ENCODE peak calls at places on chromosomes 11 and 22, in six cellular contexts. One of them, this sample, is unnamed.

GRCh38 chr11:19832166-19832750 is 119.6 kb downstream of the NAV2 start:
- DNase-seq in A673: no peak
- DNase-seq in naive thymus-derived CD4-positive, alpha-beta T cell: no peak
- DNase-seq in fibroblast of lung: no peak
- DNase-seq in CD8-positive, alpha-beta memory T cell: no peak
- DNase-seq in heart left ventricle: no peak
- DNase-seq in this sample: no peak

GRCh38 chr11:128018692-128019091 is 568.7 kb downstream of the ETS1 start:
- DNase-seq in A673: no peak
- DNase-seq in naive thymus-derived CD4-positive, alpha-beta T cell: no peak
- DNase-seq in fibroblast of lung: peak; percentile 56
- DNase-seq in CD8-positive, alpha-beta memory T cell: no peak
- DNase-seq in heart left ventricle: no peak
- DNase-seq in this sample: no peak

GRCh38 chr11:119709638-119710346 is 19.2 kb downstream of the NECTIN1 start:
- DNase-seq in A673: peak; percentile 60
- DNase-seq in naive thymus-derived CD4-positive, alpha-beta T cell: no peak
- DNase-seq in fibroblast of lung: peak; percentile 92
- DNase-seq in CD8-positive, alpha-beta memory T cell: no peak
- DNase-seq in heart left ventricle: peak; percentile 55
- DNase-seq in this sample: peak; percentile 40

GRCh38 chr11:61626580-61627380 is 45.9 kb upstream of the SYT7 start:
- DNase-seq in A673: no peak
- DNase-seq in naive thymus-derived CD4-positive, alpha-beta T cell: no peak
- DNase-seq in fibroblast of lung: peak; percentile 45
- DNase-seq in CD8-positive, alpha-beta memory T cell: no peak
- DNase-seq in heart left ventricle: no peak
- DNase-seq in this sample: peak; percentile 83

GRCh38 chr11:5246772-5247478 is 2.7 kb downstream of the HBG1 start:
- DNase-seq in A673: no peak
- DNase-seq in naive thymus-derived CD4-positive, alpha-beta T cell: no peak
- DNase-seq in fibroblast of lung: no peak
- DNase-seq in CD8-positive, alpha-beta memory T cell: no peak
- DNase-seq in heart left ventricle: no peak
- DNase-seq in this sample: no peak

GRCh38 chr11:62123669-62124185 is at the start of gene INCENP:
- DNase-seq in A673: peak; percentile 100
- DNase-seq in naive thymus-derived CD4-positive, alpha-beta T cell: peak; percentile 96
- DNase-seq in fibroblast of lung: peak; percentile 98
- DNase-seq in CD8-positive, alpha-beta memory T cell: peak; percentile 92
- DNase-seq in heart left ventricle: peak; percentile 97
- DNase-seq in this sample: peak; percentile 94

GRCh38 chr11:1553808-1554594 is 18.1 kb downstream of the DUSP8 start:
- DNase-seq in A673: no peak
- DNase-seq in naive thymus-derived CD4-positive, alpha-beta T cell: no peak
- DNase-seq in fibroblast of lung: no peak
- DNase-seq in CD8-positive, alpha-beta memory T cell: no peak
- DNase-seq in heart left ventricle: peak; percentile 49
- DNase-seq in this sample: peak; percentile 88

GRCh38 chr11:1478011-1478410 is 8.6 kb downstream of the MOB2 start:
- DNase-seq in A673: no peak
- DNase-seq in naive thymus-derived CD4-positive, alpha-beta T cell: no peak
- DNase-seq in fibroblast of lung: no peak
- DNase-seq in CD8-positive, alpha-beta memory T cell: no peak
- DNase-seq in heart left ventricle: no peak
- DNase-seq in this sample: no peak

GRCh38 chr11:44622190-44622650 is 56.8 kb downstream of the CD82 start:
- DNase-seq in A673: no peak
- DNase-seq in naive thymus-derived CD4-positive, alpha-beta T cell: no peak
- DNase-seq in fibroblast of lung: no peak
- DNase-seq in CD8-positive, alpha-beta memory T cell: no peak
- DNase-seq in heart left ventricle: no peak
- DNase-seq in this sample: no peak

GRCh38 chr11:45232341-45233080 is 53.6 kb downstream of the SYT13 start:
- DNase-seq in A673: no peak
- DNase-seq in naive thymus-derived CD4-positive, alpha-beta T cell: no peak
- DNase-seq in fibroblast of lung: no peak
- DNase-seq in CD8-positive, alpha-beta memory T cell: no peak
- DNase-seq in heart left ventricle: no peak
- DNase-seq in this sample: no peak

GRCh38 chr11:26994579-26995210 is 783 bp downstream of the FIBIN start:
- DNase-seq in A673: no peak
- DNase-seq in naive thymus-derived CD4-positive, alpha-beta T cell: no peak
- DNase-seq in fibroblast of lung: no peak
- DNase-seq in CD8-positive, alpha-beta memory T cell: no peak
- DNase-seq in heart left ventricle: peak; percentile 43
- DNase-seq in this sample: no peak

GRCh38 chr11:116396332-116396731 is 376.5 kb downstream of the BUD13 start:
- DNase-seq in A673: no peak
- DNase-seq in naive thymus-derived CD4-positive, alpha-beta T cell: no peak
- DNase-seq in fibroblast of lung: no peak
- DNase-seq in CD8-positive, alpha-beta memory T cell: no peak
- DNase-seq in heart left ventricle: no peak
- DNase-seq in this sample: no peak

GRCh38 chr11:2207212-2207611 is 35.6 kb upstream of the TH start:
- DNase-seq in A673: no peak
- DNase-seq in naive thymus-derived CD4-positive, alpha-beta T cell: no peak
- DNase-seq in fibroblast of lung: no peak
- DNase-seq in CD8-positive, alpha-beta memory T cell: no peak
- DNase-seq in heart left ventricle: no peak
- DNase-seq in this sample: no peak

GRCh38 chr11:2215561-2216399 is 44.2 kb upstream of the TH start:
- DNase-seq in A673: no peak
- DNase-seq in naive thymus-derived CD4-positive, alpha-beta T cell: no peak
- DNase-seq in fibroblast of lung: no peak
- DNase-seq in CD8-positive, alpha-beta memory T cell: no peak
- DNase-seq in heart left ventricle: peak; percentile 48
- DNase-seq in this sample: peak; percentile 43

GRCh38 chr11:122954455-122954854 is 27.2 kb downstream of the BSX start:
- DNase-seq in A673: no peak
- DNase-seq in naive thymus-derived CD4-positive, alpha-beta T cell: no peak
- DNase-seq in fibroblast of lung: no peak
- DNase-seq in CD8-positive, alpha-beta memory T cell: no peak
- DNase-seq in heart left ventricle: no peak
- DNase-seq in this sample: no peak

GRCh38 chr11:20238712-20239111 is 78.4 kb upstream of the DBX1 start:
- DNase-seq in A673: no peak
- DNase-seq in naive thymus-derived CD4-positive, alpha-beta T cell: no peak
- DNase-seq in fibroblast of lung: no peak
- DNase-seq in CD8-positive, alpha-beta memory T cell: no peak
- DNase-seq in heart left ventricle: no peak
- DNase-seq in this sample: peak; percentile 83

GRCh38 chr11:34601085-34601444 is 19.8 kb upstream of the EHF start:
- DNase-seq in A673: peak; percentile 61
- DNase-seq in naive thymus-derived CD4-positive, alpha-beta T cell: no peak
- DNase-seq in fibroblast of lung: peak; percentile 26
- DNase-seq in CD8-positive, alpha-beta memory T cell: no peak
- DNase-seq in heart left ventricle: no peak
- DNase-seq in this sample: no peak

GRCh38 chr11:90222152-90222458 is 744 bp downstream of the CHORDC1 start:
- DNase-seq in A673: no peak
- DNase-seq in naive thymus-derived CD4-positive, alpha-beta T cell: no peak
- DNase-seq in fibroblast of lung: no peak
- DNase-seq in CD8-positive, alpha-beta memory T cell: no peak
- DNase-seq in heart left ventricle: no peak
- DNase-seq in this sample: no peak

GRCh38 chr22:22377335-22377734 is 131.2 kb downstream of the ZNF280B start:
- DNase-seq in A673: no peak
- DNase-seq in naive thymus-derived CD4-positive, alpha-beta T cell: no peak
- DNase-seq in fibroblast of lung: no peak
- DNase-seq in CD8-positive, alpha-beta memory T cell: no peak
- DNase-seq in heart left ventricle: no peak
- DNase-seq in this sample: no peak

GRCh38 chr22:22380098-22381030 is 128.2 kb downstream of the ZNF280B start:
- DNase-seq in A673: peak; percentile 12
- DNase-seq in naive thymus-derived CD4-positive, alpha-beta T cell: no peak
- DNase-seq in fibroblast of lung: no peak
- DNase-seq in CD8-positive, alpha-beta memory T cell: no peak
- DNase-seq in heart left ventricle: no peak
- DNase-seq in this sample: peak; percentile 67

GRCh38 chr22:22376352-22376706 is 131.7 kb downstream of the VPREB1 start:
- DNase-seq in A673: no peak
- DNase-seq in naive thymus-derived CD4-positive, alpha-beta T cell: no peak
- DNase-seq in fibroblast of lung: no peak
- DNase-seq in CD8-positive, alpha-beta memory T cell: no peak
- DNase-seq in heart left ventricle: no peak
- DNase-seq in this sample: no peak

GRCh38 chr22:22375586-22376351 is 131.2 kb downstream of the VPREB1 start:
- DNase-seq in A673: no peak
- DNase-seq in naive thymus-derived CD4-positive, alpha-beta T cell: no peak
- DNase-seq in fibroblast of lung: no peak
- DNase-seq in CD8-positive, alpha-beta memory T cell: no peak
- DNase-seq in heart left ventricle: no peak
- DNase-seq in this sample: no peak

DNA sequence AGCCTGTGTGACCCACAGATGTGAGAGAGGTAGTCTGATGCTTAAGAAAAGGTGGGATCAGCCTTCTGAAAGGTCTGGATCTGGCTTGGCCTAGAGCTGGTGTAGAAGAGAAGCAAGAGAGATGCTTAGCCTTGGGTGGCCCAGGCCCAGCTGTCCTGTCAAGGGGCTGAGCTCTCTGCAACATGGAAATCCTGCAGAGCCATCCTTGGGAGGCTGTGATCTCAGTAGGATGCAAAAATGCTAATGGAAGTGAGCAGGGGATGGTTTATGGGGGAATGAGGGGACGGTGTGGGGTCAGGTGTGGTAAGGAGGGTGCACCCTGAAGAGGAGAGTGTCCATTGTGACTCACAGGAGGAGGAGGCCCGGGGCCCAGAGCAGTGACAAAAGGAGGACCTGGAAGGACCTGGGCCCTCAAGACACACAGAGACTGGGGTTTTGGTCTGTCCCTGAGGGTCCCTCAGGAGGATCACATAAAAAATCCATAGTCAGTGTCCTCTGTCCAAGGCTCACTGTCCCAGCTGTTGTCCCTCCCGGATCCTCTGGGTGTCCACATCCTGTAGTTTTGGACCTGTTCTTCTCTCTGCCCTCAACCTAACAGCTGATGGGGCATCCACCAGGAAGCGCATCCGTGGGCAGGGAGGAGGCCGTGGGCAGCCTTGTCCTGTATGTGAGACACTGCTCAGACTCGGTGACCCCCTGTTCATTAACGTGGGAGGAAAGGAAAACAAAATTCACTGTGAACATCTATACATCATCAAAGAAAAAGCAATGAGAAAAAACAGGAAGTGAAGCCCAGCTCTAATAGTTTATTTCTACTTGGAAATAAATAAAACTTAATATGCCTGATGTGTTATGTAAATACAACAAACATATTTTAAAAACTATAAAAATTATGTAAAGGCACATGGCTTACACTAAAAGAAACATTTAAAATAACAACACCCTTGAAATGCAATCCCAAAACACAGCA is 129.8 kb downstream of the ZNF280B start:
- DNase-seq in A673: no peak
- DNase-seq in naive thymus-derived CD4-positive, alpha-beta T cell: no peak
- DNase-seq in fibroblast of lung: no peak
- DNase-seq in CD8-positive, alpha-beta memory T cell: no peak
- DNase-seq in heart left ventricle: no peak
- DNase-seq in this sample: no peak
- H3K4me1 ChIP-seq in A673: no peaks in the 10 kb centered on the region
- H3K4me1 ChIP-seq in naive thymus-derived CD4-positive, alpha-beta T cell: no peaks in the 10 kb centered on the region
- H3K4me1 ChIP-seq in fibroblast of lung: no peaks in the 10 kb centered on the region
- H3K4me1 ChIP-seq in CD8-positive, alpha-beta memory T cell: no peaks in the 10 kb centered on the region
- H3K4me1 ChIP-seq in heart left ventricle: no peaks in the 10 kb centered on the region
- H3K4me1 ChIP-seq in this sample: no peaks in the 10 kb centered on the region

DNA sequence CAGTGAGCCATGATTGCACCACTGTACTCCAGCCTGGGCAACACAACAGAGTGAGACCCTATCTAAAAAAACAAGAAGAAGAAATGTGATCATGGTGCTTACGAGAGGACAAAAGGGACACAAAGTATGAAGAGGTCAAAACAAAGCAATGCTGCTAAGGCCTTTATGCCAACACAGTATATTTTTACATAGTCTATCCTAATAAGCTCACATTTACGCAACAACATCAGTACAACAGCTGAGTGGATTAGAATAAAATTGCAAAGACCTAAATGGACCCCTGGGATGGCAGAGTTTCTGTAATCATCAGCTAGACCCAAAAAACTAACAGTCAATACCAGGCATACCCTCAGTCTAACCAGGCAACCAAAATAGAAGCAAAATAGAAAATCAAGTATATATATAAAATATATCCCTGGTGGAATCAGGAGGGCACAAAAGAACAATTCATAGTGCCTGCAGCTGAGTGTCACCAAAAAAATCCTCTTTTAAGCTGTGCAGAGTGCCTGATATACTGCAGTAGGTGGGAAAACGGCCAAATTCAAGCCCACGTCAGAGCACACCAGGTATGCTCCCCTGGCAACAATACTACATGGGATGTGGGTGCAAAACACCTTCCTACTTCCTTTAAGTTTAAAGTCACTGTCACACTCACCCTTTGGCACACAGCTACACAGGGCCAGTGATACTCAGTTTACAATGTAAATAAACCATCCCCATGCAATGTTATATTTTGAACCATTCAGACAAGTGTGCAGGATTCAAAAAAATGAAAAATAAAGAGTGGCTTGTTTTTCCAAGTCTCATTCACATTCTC is 57.8 kb downstream of the RBFOX2 start:
- DNase-seq in A673: peak; percentile 51
- DNase-seq in naive thymus-derived CD4-positive, alpha-beta T cell: no peak
- DNase-seq in fibroblast of lung: peak; percentile 20
- DNase-seq in CD8-positive, alpha-beta memory T cell: no peak
- DNase-seq in heart left ventricle: no peak
- DNase-seq in this sample: no peak
- H3K4me1 ChIP-seq in A673: peaks cover 85% of the 10 kb centered on the region
- H3K4me1 ChIP-seq in naive thymus-derived CD4-positive, alpha-beta T cell: no peaks in the 10 kb centered on the region
- H3K4me1 ChIP-seq in fibroblast of lung: peaks cover 41% of the 10 kb centered on the region
- H3K4me1 ChIP-seq in CD8-positive, alpha-beta memory T cell: no peaks in the 10 kb centered on the region
- H3K4me1 ChIP-seq in heart left ventricle: peaks cover 16% of the 10 kb centered on the region
- H3K4me1 ChIP-seq in this sample: no peaks in the 10 kb centered on the region

GRCh38 chr11:111912535-111912934 is at the start of gene HSPB2:
- DNase-seq in A673: no peak
- DNase-seq in naive thymus-derived CD4-positive, alpha-beta T cell: no peak
- DNase-seq in fibroblast of lung: no peak
- DNase-seq in CD8-positive, alpha-beta memory T cell: no peak
- DNase-seq in heart left ventricle: peak; percentile 70
- DNase-seq in this sample: peak; percentile 47
- H3K4me1 ChIP-seq in A673: peaks cover 4% of the 10 kb centered on the region
- H3K4me1 ChIP-seq in naive thymus-derived CD4-positive, alpha-beta T cell: no peaks in the 10 kb centered on the region
- H3K4me1 ChIP-seq in fibroblast of lung: peaks cover 16% of the 10 kb centered on the region
- H3K4me1 ChIP-seq in CD8-positive, alpha-beta memory T cell: no peaks in the 10 kb centered on the region
- H3K4me1 ChIP-seq in heart left ventricle: peaks cover 3% of the 10 kb centered on the region
- H3K4me1 ChIP-seq in this sample: no peaks in the 10 kb centered on the region

DNA sequence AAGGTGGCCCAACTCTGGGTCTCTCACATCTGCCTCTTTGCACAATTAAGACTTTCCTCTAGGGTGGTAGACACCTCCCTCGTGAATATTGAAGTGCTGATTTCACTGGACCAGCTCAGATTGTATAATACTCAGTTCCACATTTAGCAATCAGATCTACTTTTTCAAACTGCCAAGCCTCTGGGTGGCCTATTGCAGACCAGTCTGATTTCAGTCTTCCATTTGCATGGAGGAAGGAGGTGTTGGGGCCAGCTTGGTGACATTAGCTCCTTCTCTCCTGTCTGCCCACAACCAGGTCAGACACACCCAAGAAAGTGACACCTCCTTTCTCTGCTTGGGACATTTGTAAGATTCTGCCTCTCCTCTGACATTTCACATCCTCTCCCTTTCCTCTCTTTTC is 78.2 kb downstream of the PPFIBP2 start:
- DNase-seq in A673: no peak
- DNase-seq in naive thymus-derived CD4-positive, alpha-beta T cell: no peak
- DNase-seq in fibroblast of lung: no peak
- DNase-seq in CD8-positive, alpha-beta memory T cell: no peak
- DNase-seq in heart left ventricle: no peak
- DNase-seq in this sample: no peak
- H3K4me1 ChIP-seq in A673: peaks cover 17% of the 10 kb centered on the region
- H3K4me1 ChIP-seq in naive thymus-derived CD4-positive, alpha-beta T cell: no peaks in the 10 kb centered on the region
- H3K4me1 ChIP-seq in fibroblast of lung: peaks cover 3% of the 10 kb centered on the region
- H3K4me1 ChIP-seq in CD8-positive, alpha-beta memory T cell: peaks cover 5% of the 10 kb centered on the region
- H3K4me1 ChIP-seq in heart left ventricle: peaks cover 9% of the 10 kb centered on the region
- H3K4me1 ChIP-seq in this sample: peaks cover 25% of the 10 kb centered on the region